ENCODE peak calls at places on chromosomes 11 and 22, in five cellular contexts. E, Z, Y, F and H are unnamed samples.

GRCh38 chr11:8360086-8360828 is 96.6 kb upstream of the LMO1 start:
- DNase-seq in F (peak), E (no peak), Z (no peak), Y (no peak), H (no peak)

GRCh38 chr22:35191412-35191811 is 65.9 kb upstream of the HMGXB4 start:
- DNase-seq in F (no peak), E (peak), Z (no peak), Y (no peak), H (no peak)

GRCh38 chr11:72649215-72649976 is 24.8 kb downstream of the PDE2A start:
- DNase-seq in Y (no peak), E (no peak), F (no peak), Z (no peak), H (no peak)

GRCh38 chr11:127492025-127492424 is 491.5 kb upstream of the KIRREL3 start:
- DNase-seq in F (no peak), E (no peak), Y (no peak), Z (no peak), H (no peak)

GRCh38 chr11:57458060-57458409 is 2.3 kb upstream of the RTN4RL2 start:
- DNase-seq in E (no peak), Y (no peak), F (no peak), Z (no peak), H (no peak)

GRCh38 chr22:30968015-30968923 is at the start of gene MORC2:
- DNase-seq in E (no peak), Z (peak), Y (no peak), F (peak), H (peak)

GRCh38 chr22:48448821-48449220 is 1378.9 kb downstream of the BRD1 start:
- DNase-seq in Y (no peak), Z (no peak), E (no peak), F (no peak), H (no peak)

GRCh38 chr22:39997939-39998726 is 3.4 kb downstream of the FAM83F start:
- DNase-seq in F (peak), Z (peak), Y (no peak), E (no peak), H (no peak)

GRCh38 chr11:64334764-64335741 is 5.0 kb upstream of the CCDC88B start:
- DNase-seq in Z (peak), F (peak), E (peak), Y (no peak), H (peak)

GRCh38 chr11:27216268-27217149 is 146.5 kb downstream of the CCDC34 start:
- DNase-seq in E (peak), F (peak), Y (no peak), Z (peak), H (no peak)

GRCh38 chr11:71556018-71556417 is 7.8 kb downstream of the KRTAP5-9 start:
- DNase-seq in Z (no peak), F (no peak), E (no peak), Y (no peak), H (no peak)

GRCh38 chr11:77174559-77174958 is 46.5 kb downstream of the MYO7A start:
- DNase-seq in F (no peak), Y (no peak), E (no peak), Z (no peak), H (no peak)

GRCh38 chr11:842370-843002 is at the start of the genes POLR2L and TSPAN4:
- DNase-seq in F (peak), Y (peak), Z (peak), E (peak), H (peak)

GRCh38 chr11:69388210-69388609 is 93.3 kb upstream of the LINC01488 start:
- DNase-seq in F (no peak), E (no peak), Z (no peak), Y (no peak), H (no peak)

GRCh38 chr11:120969993-120970392 is 53.9 kb upstream of the TBCEL start:
- DNase-seq in F (no peak), Z (no peak), E (no peak), Y (no peak), H (no peak)

GRCh38 chr22:50341977-50342650 is 1.0 kb upstream of the PPP6R2 start:
- DNase-seq in Y (peak), Z (peak), F (peak), E (peak), H (peak)

GRCh38 chr11:73889019-73889418 is 12.2 kb downstream of the PAAF1 start:
- DNase-seq in F (no peak), E (no peak), Z (no peak), Y (no peak), H (no peak)

GRCh38 chr11:7900686-7901085 is 30.4 kb downstream of the OR10A6 start:
- DNase-seq in E (no peak), F (no peak), Y (no peak), Z (peak), H (no peak)

GRCh38 chr11:128294001-128294684 is 293.2 kb downstream of the ETS1 start:
- DNase-seq in F (no peak), Z (no peak), Y (no peak), E (no peak), H (no peak)

GRCh38 chr11:112961751-112962747 is 829 bp downstream of the NCAM1 start:
- DNase-seq in E (no peak), Y (no peak), Z (peak), F (peak), H (no peak)

GRCh38 chr11:63682045-63682915 is 980 bp downstream of the RTN3 start:
- DNase-seq in Z (peak), E (no peak), Y (no peak), F (peak), H (no peak)

GRCh38 chr11:119340335-119341221 is at the start of gene C1QTNF5:
- DNase-seq in F (peak), Y (no peak), E (no peak), Z (peak), H (no peak)

GRCh38 chr11:119341222-119342022 is 739 bp upstream of the C1QTNF5 start:
- DNase-seq in Y (no peak), F (no peak), E (no peak), Z (no peak), H (no peak)

GRCh38 chr11:119338318-119338890 is 2.3 kb downstream of the C1QTNF5 start:
- DNase-seq in Z (peak), E (peak), F (peak), Y (peak), H (no peak)

GRCh38 chr11:119338946-119339580 is 1.6 kb downstream of the C1QTNF5 start:
- DNase-seq in Y (no peak), E (no peak), Z (no peak), F (no peak), H (no peak)

GRCh38 chr11:119339581-119340334 is 925 bp downstream of the C1QTNF5 start:
- DNase-seq in Y (no peak), F (peak), Z (peak), E (no peak), H (no peak)
- TF ChIP-seq CTCF in Y (peak), F (peak), Z (peak), E (peak), H (peak)

GRCh38 chr11:119400860-119401259 is 19.4 kb upstream of the USP2 start:
- DNase-seq in E (no peak), Z (no peak), F (no peak), Y (no peak), H (no peak)

GRCh38 chr11:119404872-119405271 is 18.1 kb downstream of the THY1 start:
- DNase-seq in F (no peak), E (no peak), Y (no peak), Z (no peak), H (no peak)

GRCh38 chr11:119405986-119406385 is 17.0 kb downstream of the THY1 start:
- DNase-seq in E (no peak), Z (no peak), F (no peak), Y (no peak), H (no peak)

GRCh38 chr11:119403021-119403420 is 20.0 kb downstream of the THY1 start:
- DNase-seq in E (no peak), Y (no peak), Z (no peak), F (peak), H (peak)

GRCh38 chr11:119402470-119402869 is 20.5 kb downstream of the THY1 start:
- DNase-seq in Z (no peak), E (no peak), F (no peak), Y (no peak), H (no peak)
- TF ChIP-seq CTCF in Z (no peak), E (no peak), F (no peak), Y (no peak), H (no peak)

GRCh38 chr11:59201376-59201775 is 11.4 kb downstream of the MPEG1 start:
- DNase-seq in E (no peak), F (no peak), Z (no peak), Y (no peak), H (no peak)
- TF ChIP-seq CTCF in E (no peak), F (peak), Z (no peak), Y (no peak), H (no peak)

GRCh38 chr22:23705358-23705757 is 14.5 kb downstream of the RGL4 start:
- DNase-seq in E (no peak), F (no peak), Z (no peak), Y (no peak), H (no peak)
- TF ChIP-seq CTCF in E (no peak), F (no peak), Z (no peak), Y (no peak), H (no peak)

GRCh38 chr11:123018702-123019101 is 37.1 kb upstream of the BSX start:
- DNase-seq in F (no peak), Z (no peak), E (no peak), Y (no peak), H (no peak)

DNA sequence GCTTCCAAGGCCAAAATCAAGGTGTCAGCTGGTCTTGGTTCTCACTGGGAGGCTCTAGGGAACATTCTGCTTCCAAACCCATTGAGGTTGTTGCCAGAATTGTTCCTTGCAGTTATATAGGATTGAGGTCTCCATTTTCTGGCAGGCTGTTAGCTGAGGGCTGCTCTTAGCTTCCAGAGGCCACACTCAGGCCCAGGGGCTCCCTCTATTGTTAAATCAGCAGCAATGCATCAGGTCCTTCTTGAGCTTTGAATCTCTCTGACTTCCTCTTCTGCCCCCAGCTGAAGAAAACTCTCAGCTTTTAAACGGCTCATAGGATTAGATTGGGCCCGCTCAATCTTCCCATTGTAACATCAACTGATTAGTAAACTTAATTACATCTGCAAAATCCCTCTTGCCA is 39.3 kb upstream of the BSX start:
- DNase-seq in E (peak), Z (no peak), F (peak), Y (no peak), H (no peak)
- TF ChIP-seq CTCF in E (peak), Z (peak), F (peak), Y (peak), H (peak)

DNA sequence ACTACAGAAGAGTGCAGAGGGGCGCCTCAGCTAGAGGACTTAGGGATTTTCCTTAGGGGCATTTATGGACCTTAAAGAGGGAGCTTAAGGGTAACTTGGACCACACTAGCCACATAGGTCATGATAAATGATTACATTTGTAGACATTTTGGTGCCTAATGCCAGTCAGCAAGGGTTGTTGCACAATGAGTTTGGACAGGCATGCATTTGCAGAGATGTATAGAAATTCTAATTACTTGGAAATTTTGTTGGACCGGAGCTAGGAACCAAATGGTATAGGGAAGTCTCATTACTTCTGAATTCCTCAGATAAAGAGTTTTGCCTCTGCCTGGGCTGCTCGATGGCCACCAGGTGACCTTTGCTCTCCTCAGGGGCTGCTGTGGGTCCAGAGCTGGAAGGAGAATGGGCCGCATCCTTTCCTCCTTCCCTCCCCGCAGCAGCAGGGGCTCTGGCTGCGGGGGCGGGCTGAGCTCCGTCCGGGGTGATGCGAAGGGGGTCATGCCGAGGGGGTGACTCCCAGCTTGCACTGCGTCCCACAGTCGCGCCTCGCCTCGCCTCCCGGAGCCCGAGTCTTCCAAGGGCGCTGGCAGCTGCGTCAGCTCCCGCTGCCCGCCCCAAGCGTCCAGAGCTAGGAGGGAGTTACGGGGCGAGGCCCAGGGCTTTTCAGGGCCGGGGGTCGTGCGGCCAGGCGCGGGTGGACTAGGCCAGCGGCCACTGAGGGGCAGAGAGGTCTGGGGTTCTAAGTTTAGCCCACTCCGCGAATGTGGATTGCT is 20.2 kb upstream of the MALAT1 start:
- DNase-seq in E (no peak), Z (peak), Y (no peak), F (peak), H (no peak)
- TF ChIP-seq CTCF in E (no peak), Z (no peak), Y (no peak), F (no peak), H (no peak)

GRCh38 chr11:79441159-79441875 is 487 bp upstream of the TENM4 start:
- DNase-seq in Y (no peak), F (no peak), E (no peak), Z (no peak), H (no peak)
- TF ChIP-seq CTCF in Y (no peak), F (no peak), E (no peak), Z (no peak), H (no peak)

DNA sequence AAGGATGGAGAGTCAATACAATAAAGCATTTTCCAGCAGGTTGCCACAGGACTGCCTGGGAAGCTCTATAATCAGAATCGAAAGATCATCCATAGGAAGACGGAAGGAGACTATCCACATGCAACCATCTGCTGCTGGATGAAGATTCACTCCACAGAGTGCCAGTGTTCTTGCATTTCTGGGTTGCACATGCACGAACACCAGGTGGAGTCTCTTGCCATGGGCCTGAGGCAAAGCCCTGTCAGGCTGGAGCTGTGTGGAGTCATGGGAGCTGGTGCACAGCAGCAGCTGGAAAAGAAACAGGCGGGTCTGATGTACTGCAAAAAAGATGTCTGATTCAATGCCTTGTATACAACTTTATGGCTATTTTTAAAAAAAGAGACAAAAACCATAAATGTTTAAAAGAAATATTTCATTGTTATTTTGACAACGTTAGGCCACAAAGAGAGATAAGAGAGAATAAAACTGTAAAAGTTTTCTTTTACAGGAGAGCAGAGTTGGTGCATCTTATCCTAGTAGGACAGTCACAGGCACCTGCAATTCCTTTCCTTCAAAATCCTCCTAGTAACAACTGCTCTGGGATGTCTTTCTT is 12.9 kb upstream of the FAT3 start:
- DNase-seq in E (no peak), F (peak), Z (no peak), Y (no peak), H (no peak)
- TF ChIP-seq CTCF in E (peak), F (peak), Z (no peak), Y (no peak), H (peak)

GRCh38 chr11:10454506-10454901 is 560 bp upstream of the AMPD3 start:
- DNase-seq in Z (no peak), F (no peak), Y (no peak), E (no peak), H (no peak)

GRCh38 chr11:10452211-10452767 is 2.8 kb upstream of the AMPD3 start:
- DNase-seq in Z (peak), Y (no peak), F (no peak), E (no peak), H (no peak)

GRCh38 chr11:10453261-10453660 is 1.8 kb upstream of the AMPD3 start:
- DNase-seq in F (no peak), E (no peak), Y (no peak), Z (no peak), H (no peak)

GRCh38 chr11:10450451-10451398 is 4.3 kb upstream of the AMPD3 start:
- DNase-seq in Y (no peak), F (peak), E (no peak), Z (peak), H (no peak)

GRCh38 chr11:10451399-10452116 is 3.5 kb upstream of the AMPD3 start:
- DNase-seq in Y (no peak), E (no peak), F (no peak), Z (no peak), H (no peak)
- TF ChIP-seq CTCF in Y (peak), E (no peak), F (no peak), Z (no peak), H (no peak)